ENCODE peak calls at places on chromosomes 3 and 15, in six cellular contexts. Z is brain microvascular endothelial cell; F is CD8-positive, alpha-beta memory T cell; V is bronchial epithelial cell; E is tibial artery; T is neuronal stem cell. R is an unnamed sample. For H3K36me3, the result is how much of the 10 kb centered on the place peaks cover.

GRCh38 chr3:141402476-141403171 is 34.3 kb downstream of the ZBTB38 start:
- DNase-seq in T (peak), F (peak), E (peak), V (no peak), Z (peak), R (no peak)

GRCh38 chr3:115581347-115582135 is 41.8 kb upstream of the GAP43 start:
- DNase-seq in Z (peak), E (no peak), F (no peak), T (no peak), V (peak), R (no peak)

GRCh38 chr15:79157631-79158592 is 67.3 kb upstream of the RASGRF1 start:
- DNase-seq in T (no peak), V (peak), F (no peak), Z (no peak), E (no peak), R (peak)

GRCh38 chr3:17459470-17459993 is 282.9 kb downstream of the TBC1D5 start:
- DNase-seq in F (no peak), T (no peak), E (no peak), Z (no peak), V (no peak), R (no peak)

GRCh38 chr3:127449489-127450212 is 140.9 kb downstream of the TPRA1 start:
- DNase-seq in Z (no peak), E (no peak), V (no peak), T (no peak), F (no peak), R (no peak)

GRCh38 chr3:126995926-126996512 is 13.1 kb downstream of the PLXNA1 start:
- DNase-seq in F (no peak), Z (no peak), T (no peak), E (no peak), V (no peak), R (no peak)

GRCh38 chr3:58994746-58995330 is 55.0 kb downstream of the CFAP20DC start:
- DNase-seq in E (no peak), T (peak), Z (peak), F (no peak), V (peak), R (peak)

GRCh38 chr15:80550219-80550909 is 144.7 kb upstream of the ABHD17C start:
- DNase-seq in E (no peak), Z (peak), V (peak), F (no peak), T (no peak), R (peak)

GRCh38 chr15:101068961-101069734 is 150.0 kb downstream of the LRRK1 start:
- DNase-seq in F (no peak), Z (no peak), E (no peak), T (peak), V (peak), R (no peak)

GRCh38 chr3:142424754-142425153 is 23.1 kb downstream of the XRN1 start:
- DNase-seq in E (no peak), Z (no peak), T (no peak), V (no peak), F (no peak), R (no peak)

GRCh38 chr3:125058959-125059358 is 3.2 kb upstream of the HEG1 start:
- DNase-seq in F (no peak), T (no peak), E (no peak), V (no peak), Z (no peak), R (no peak)

GRCh38 chr3:57864853-57865252 is 108.7 kb downstream of the SLMAP start:
- DNase-seq in T (no peak), F (no peak), Z (peak), V (no peak), E (no peak), R (no peak)

GRCh38 chr3:77618686-77619085 is 578.8 kb downstream of the ROBO2 start:
- DNase-seq in F (no peak), T (no peak), E (no peak), Z (no peak), V (no peak), R (no peak)

GRCh38 chr3:69231929-69232437 is 109.6 kb upstream of the LMOD3 start:
- DNase-seq in V (peak), F (no peak), E (no peak), T (no peak), Z (peak), R (no peak)

GRCh38 chr3:69226071-69226470 is 103.7 kb upstream of the LMOD3 start:
- DNase-seq in Z (no peak), T (no peak), E (no peak), F (no peak), V (peak), R (no peak)
- H3K36me3 ChIP-seq in Z (under half), T (under half), E (under half), F (under half), V (under half), R (under half)

GRCh38 chr3:128803307-128803706 is 76.1 kb upstream of the ACAD9 start:
- DNase-seq in Z (no peak), T (no peak), V (no peak), F (no peak), E (no peak), R (no peak)

GRCh38 chr3:128801779-128802369 is 75.9 kb downstream of the RAB7A start:
- DNase-seq in T (no peak), E (no peak), F (no peak), Z (no peak), V (no peak), R (no peak)

GRCh38 chr3:128800241-128801187 is 74.5 kb downstream of the RAB7A start:
- DNase-seq in E (no peak), V (no peak), T (no peak), Z (no peak), F (no peak), R (no peak)

GRCh38 chr3:128804017-128804816 is 75.2 kb upstream of the ACAD9 start:
- DNase-seq in T (no peak), F (peak), Z (peak), V (no peak), E (no peak), R (no peak)

DNA sequence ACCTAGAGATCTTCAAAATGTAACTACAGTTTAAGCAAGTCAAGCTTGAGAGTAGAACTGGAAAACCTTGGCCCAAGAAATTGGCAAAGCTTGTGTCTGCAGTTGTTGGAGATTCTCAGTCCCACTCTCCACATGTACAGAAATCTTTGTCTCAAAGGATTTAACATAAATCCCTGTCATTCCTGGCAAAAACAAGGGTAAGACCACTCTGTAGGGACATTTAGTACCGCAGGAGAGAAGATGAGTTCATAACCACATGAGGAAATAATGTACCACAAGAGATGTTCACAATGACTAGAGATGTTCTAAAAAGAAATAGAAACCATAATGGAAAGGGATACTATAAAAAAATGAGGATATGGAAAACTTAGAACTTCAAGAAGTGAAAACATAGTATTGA is 73.7 kb downstream of the RAB7A start:
- DNase-seq in E (no peak), F (no peak), T (no peak), V (no peak), Z (no peak), R (no peak)
- H3K4me3 ChIP-seq in E (no peak), F (no peak), T (no peak), V (no peak), Z (no peak), R (no peak)

GRCh38 chr3:47743855-47744254 is 37.8 kb downstream of the SMARCC1 start:
- DNase-seq in V (no peak), E (no peak), T (no peak), Z (no peak), F (no peak), R (no peak)
- H3K36me3 ChIP-seq in V (under half), E (under half), T (under half), Z (under half), F (under half), R (under half)

DNA sequence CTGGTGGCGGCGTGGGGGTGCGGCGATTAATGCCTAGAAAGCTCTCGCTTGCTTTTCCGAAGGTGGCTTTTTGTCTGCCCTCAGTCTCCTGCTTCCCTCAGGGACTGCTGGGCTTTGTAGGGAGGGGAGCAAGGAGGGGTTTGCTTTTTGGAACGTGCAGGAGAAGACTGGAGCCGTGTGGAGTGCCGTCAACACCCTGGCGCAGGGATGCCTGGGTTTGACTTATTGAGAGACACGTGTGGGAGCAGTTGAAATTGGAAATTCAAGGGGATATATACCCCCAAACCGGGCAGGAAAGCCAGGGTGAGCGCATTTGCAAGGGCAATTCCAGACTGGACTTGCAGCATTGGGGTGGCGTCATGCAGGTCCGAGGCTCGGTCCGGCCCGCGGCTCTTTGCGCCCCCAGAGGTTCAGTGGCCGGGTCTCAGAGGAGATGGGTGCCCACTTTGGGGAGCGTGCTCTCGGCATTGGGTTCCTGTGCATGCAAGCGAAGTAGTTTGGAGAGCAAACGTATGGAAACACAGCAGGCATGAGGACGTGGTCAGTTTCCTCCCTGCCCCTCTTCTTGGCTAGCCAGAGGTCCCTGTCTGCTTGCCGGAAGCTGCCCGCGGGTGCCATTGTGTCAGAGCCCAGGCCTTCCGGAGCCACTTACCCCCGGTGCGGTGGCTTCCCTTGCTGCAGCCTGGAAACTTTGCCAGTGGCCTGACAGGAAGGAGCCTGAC is 2.2 kb downstream of the EPHB1 start:
- DNase-seq in V (no peak), Z (no peak), T (no peak), E (no peak), F (no peak), R (no peak)
- H3K4me3 ChIP-seq in V (no peak), Z (peak), T (peak), E (peak), F (no peak), R (peak)

DNA sequence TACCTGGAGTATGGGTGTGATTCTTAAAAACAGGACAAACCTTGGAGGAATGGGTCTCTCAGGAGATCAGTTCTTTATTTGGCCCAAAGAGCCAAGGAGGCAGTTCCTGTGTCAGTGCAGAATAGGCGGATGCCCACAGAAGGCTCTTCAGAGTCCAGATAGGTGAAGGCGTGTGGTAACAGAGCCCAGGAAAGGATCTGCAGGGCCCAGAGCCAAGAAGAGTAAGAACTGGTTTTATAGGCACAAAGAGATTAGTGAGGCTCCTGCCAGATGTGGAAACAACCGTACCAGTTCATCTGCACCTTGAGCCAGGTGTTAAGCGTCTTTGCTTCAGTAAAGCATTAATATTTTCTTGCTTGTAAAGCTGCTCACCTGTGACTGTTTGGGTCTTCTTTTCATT is 140.1 kb upstream of the BFSP2 start:
- DNase-seq in E (no peak), F (no peak), T (no peak), Z (no peak), V (peak), R (no peak)
- H3K36me3 ChIP-seq in E (under half), F (under half), T (under half), Z (under half), V (under half), R (under half)

DNA sequence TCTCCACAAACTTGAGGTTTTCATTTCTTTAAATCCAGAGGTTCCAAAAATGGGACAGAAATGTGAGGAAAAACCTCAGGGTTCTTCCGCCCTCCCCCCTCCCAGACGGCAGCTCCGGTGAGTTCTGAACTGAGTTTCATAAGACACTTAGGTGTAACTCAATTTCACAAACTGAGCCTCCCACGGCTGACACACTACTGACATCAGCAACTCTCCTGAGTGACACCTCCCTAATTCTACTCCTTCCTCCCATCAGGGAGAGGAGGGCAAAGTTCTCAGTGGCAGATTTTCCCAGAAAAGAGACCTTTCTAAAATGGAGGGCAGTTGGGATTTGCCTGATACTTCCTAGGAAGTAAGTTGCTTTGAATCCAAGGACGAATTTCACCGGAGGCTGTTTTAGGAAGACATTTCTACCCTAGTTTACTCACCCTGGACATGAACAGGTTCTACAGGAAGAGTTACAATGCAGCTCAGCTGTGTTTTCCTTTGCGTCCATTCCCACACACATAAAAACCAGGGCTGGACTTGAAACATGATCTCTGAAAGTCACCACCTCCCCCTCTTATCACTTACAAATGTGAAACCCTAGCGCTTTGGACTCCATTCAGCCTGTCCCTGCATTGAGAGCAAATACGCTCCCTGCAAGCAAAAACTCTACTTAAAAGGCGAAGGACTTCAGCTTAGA is 78.1 kb upstream of the LMOD3 start:
- DNase-seq in Z (peak), V (peak), E (no peak), T (peak), F (no peak), R (peak)
- H3K4me3 ChIP-seq in Z (peak), V (peak), E (peak), T (no peak), F (peak), R (peak)